ENCODE peak calls at places on chromosomes 13 and 19, in nine cellular contexts. One of them, this sample, is unnamed.
A peak's percentile ranks its signal among the peaks of the same experiment; 100 is the strongest.

GRCh38 chr19:17686592-17687042 is 1.5 kb downstream of the UNC13A start:
- DNase-seq in NCI-H2029: peak; percentile 30
- DNase-seq in effector CD4-positive, alpha-beta T cell: no peak
- DNase-seq in stimulated activated CD8-positive, alpha-beta memory T cell treated with anti-CD3 and anti-CD28 coated beads, Interleukin-15, amount 100 ng/mL, for 24 hours: no peak
- DNase-seq in mesothelial cell of epicardium: no peak
- DNase-seq in pancreas: no peak
- DNase-seq in cardiac muscle cell: peak; percentile 5
- DNase-seq in stimulated activated CD4-positive, alpha-beta T cell treated with anti-CD3 and anti-CD28 coated beads, Interleukin-4, amount 100 ng/mL, for 48 hours: no peak
- DNase-seq in mesendoderm: peak; percentile 89
- DNase-seq in this sample: peak; percentile 15

GRCh38 chr19:3409346-3410064 is 43.1 kb downstream of the NFIC start:
- DNase-seq in stimulated activated CD8-positive, alpha-beta memory T cell treated with anti-CD3 and anti-CD28 coated beads, Interleukin-15, amount 100 ng/mL, for 24 hours: no peak
- DNase-seq in mesothelial cell of epicardium: no peak
- DNase-seq in pancreas: no peak
- DNase-seq in stimulated activated CD4-positive, alpha-beta T cell treated with anti-CD3 and anti-CD28 coated beads, Interleukin-4, amount 100 ng/mL, for 48 hours: no peak
- DNase-seq in effector CD4-positive, alpha-beta T cell: no peak
- DNase-seq in cardiac muscle cell: peak; percentile 80
- DNase-seq in mesendoderm: no peak
- DNase-seq in NCI-H2029: peak; percentile 90
- DNase-seq in this sample: no peak

GRCh38 chr13:53131361-53131760 is 102.7 kb downstream of the OLFM4 start:
- DNase-seq in mesothelial cell of epicardium: no peak
- DNase-seq in NCI-H2029: no peak
- DNase-seq in pancreas: no peak
- DNase-seq in stimulated activated CD8-positive, alpha-beta memory T cell treated with anti-CD3 and anti-CD28 coated beads, Interleukin-15, amount 100 ng/mL, for 24 hours: no peak
- DNase-seq in mesendoderm: no peak
- DNase-seq in stimulated activated CD4-positive, alpha-beta T cell treated with anti-CD3 and anti-CD28 coated beads, Interleukin-4, amount 100 ng/mL, for 48 hours: no peak
- DNase-seq in effector CD4-positive, alpha-beta T cell: no peak
- DNase-seq in cardiac muscle cell: no peak
- DNase-seq in this sample: no peak

GRCh38 chr19:11787536-11787935 is 10.8 kb upstream of the ZNF491 start:
- DNase-seq in stimulated activated CD8-positive, alpha-beta memory T cell treated with anti-CD3 and anti-CD28 coated beads, Interleukin-15, amount 100 ng/mL, for 24 hours: no peak
- DNase-seq in pancreas: no peak
- DNase-seq in cardiac muscle cell: no peak
- DNase-seq in mesothelial cell of epicardium: no peak
- DNase-seq in stimulated activated CD4-positive, alpha-beta T cell treated with anti-CD3 and anti-CD28 coated beads, Interleukin-4, amount 100 ng/mL, for 48 hours: no peak
- DNase-seq in NCI-H2029: no peak
- DNase-seq in mesendoderm: no peak
- DNase-seq in effector CD4-positive, alpha-beta T cell: no peak
- DNase-seq in this sample: no peak

GRCh38 chr13:112700291-112701060 is 10.6 kb downstream of the ATP11A start:
- DNase-seq in pancreas: no peak
- DNase-seq in mesothelial cell of epicardium: no peak
- DNase-seq in mesendoderm: no peak
- DNase-seq in stimulated activated CD8-positive, alpha-beta memory T cell treated with anti-CD3 and anti-CD28 coated beads, Interleukin-15, amount 100 ng/mL, for 24 hours: no peak
- DNase-seq in NCI-H2029: no peak
- DNase-seq in cardiac muscle cell: no peak
- DNase-seq in stimulated activated CD4-positive, alpha-beta T cell treated with anti-CD3 and anti-CD28 coated beads, Interleukin-4, amount 100 ng/mL, for 48 hours: no peak
- DNase-seq in effector CD4-positive, alpha-beta T cell: no peak
- DNase-seq in this sample: no peak

GRCh38 chr13:44904982-44905381 is 84.3 kb downstream of the NUFIP1 start:
- DNase-seq in effector CD4-positive, alpha-beta T cell: no peak
- DNase-seq in NCI-H2029: no peak
- DNase-seq in stimulated activated CD4-positive, alpha-beta T cell treated with anti-CD3 and anti-CD28 coated beads, Interleukin-4, amount 100 ng/mL, for 48 hours: no peak
- DNase-seq in mesothelial cell of epicardium: no peak
- DNase-seq in cardiac muscle cell: no peak
- DNase-seq in pancreas: no peak
- DNase-seq in stimulated activated CD8-positive, alpha-beta memory T cell treated with anti-CD3 and anti-CD28 coated beads, Interleukin-15, amount 100 ng/mL, for 24 hours: no peak
- DNase-seq in mesendoderm: no peak
- DNase-seq in this sample: no peak

GRCh38 chr19:47305309-47305751 is 4.3 kb upstream of the C5AR1 start:
- DNase-seq in mesendoderm: peak; percentile 78
- DNase-seq in pancreas: peak; percentile 62
- DNase-seq in stimulated activated CD8-positive, alpha-beta memory T cell treated with anti-CD3 and anti-CD28 coated beads, Interleukin-15, amount 100 ng/mL, for 24 hours: peak; percentile 25
- DNase-seq in cardiac muscle cell: peak; percentile 62
- DNase-seq in effector CD4-positive, alpha-beta T cell: peak; percentile 57
- DNase-seq in stimulated activated CD4-positive, alpha-beta T cell treated with anti-CD3 and anti-CD28 coated beads, Interleukin-4, amount 100 ng/mL, for 48 hours: peak; percentile 44
- DNase-seq in NCI-H2029: peak; percentile 46
- DNase-seq in mesothelial cell of epicardium: peak; percentile 44
- DNase-seq in this sample: peak; percentile 36

GRCh38 chr19:46571495-46571894 is 29.6 kb upstream of the CALM3 start:
- DNase-seq in mesendoderm: peak; percentile 95
- DNase-seq in NCI-H2029: no peak
- DNase-seq in stimulated activated CD8-positive, alpha-beta memory T cell treated with anti-CD3 and anti-CD28 coated beads, Interleukin-15, amount 100 ng/mL, for 24 hours: no peak
- DNase-seq in cardiac muscle cell: peak; percentile 23
- DNase-seq in pancreas: no peak
- DNase-seq in mesothelial cell of epicardium: no peak
- DNase-seq in effector CD4-positive, alpha-beta T cell: no peak
- DNase-seq in stimulated activated CD4-positive, alpha-beta T cell treated with anti-CD3 and anti-CD28 coated beads, Interleukin-4, amount 100 ng/mL, for 48 hours: no peak
- DNase-seq in this sample: no peak

GRCh38 chr13:26062853-26063444 is 11.1 kb upstream of the SHISA2 start:
- DNase-seq in stimulated activated CD8-positive, alpha-beta memory T cell treated with anti-CD3 and anti-CD28 coated beads, Interleukin-15, amount 100 ng/mL, for 24 hours: no peak
- DNase-seq in mesothelial cell of epicardium: no peak
- DNase-seq in mesendoderm: peak; percentile 54
- DNase-seq in effector CD4-positive, alpha-beta T cell: peak; percentile 24
- DNase-seq in cardiac muscle cell: peak; percentile 75
- DNase-seq in stimulated activated CD4-positive, alpha-beta T cell treated with anti-CD3 and anti-CD28 coated beads, Interleukin-4, amount 100 ng/mL, for 48 hours: no peak
- DNase-seq in pancreas: peak; percentile 35
- DNase-seq in NCI-H2029: peak; percentile 12
- DNase-seq in this sample: no peak

GRCh38 chr13:31096624-31097302 is 64.9 kb downstream of the HSPH1 start:
- DNase-seq in stimulated activated CD4-positive, alpha-beta T cell treated with anti-CD3 and anti-CD28 coated beads, Interleukin-4, amount 100 ng/mL, for 48 hours: no peak
- DNase-seq in stimulated activated CD8-positive, alpha-beta memory T cell treated with anti-CD3 and anti-CD28 coated beads, Interleukin-15, amount 100 ng/mL, for 24 hours: no peak
- DNase-seq in mesothelial cell of epicardium: no peak
- DNase-seq in cardiac muscle cell: no peak
- DNase-seq in pancreas: no peak
- DNase-seq in mesendoderm: peak; percentile 7
- DNase-seq in NCI-H2029: no peak
- DNase-seq in effector CD4-positive, alpha-beta T cell: no peak
- DNase-seq in this sample: no peak

GRCh38 chr13:73767191-73767741 is 366.9 kb downstream of the KLF12 start:
- DNase-seq in stimulated activated CD8-positive, alpha-beta memory T cell treated with anti-CD3 and anti-CD28 coated beads, Interleukin-15, amount 100 ng/mL, for 24 hours: no peak
- DNase-seq in mesendoderm: peak; percentile 66
- DNase-seq in cardiac muscle cell: no peak
- DNase-seq in effector CD4-positive, alpha-beta T cell: peak; percentile 2
- DNase-seq in mesothelial cell of epicardium: no peak
- DNase-seq in pancreas: no peak
- DNase-seq in NCI-H2029: no peak
- DNase-seq in stimulated activated CD4-positive, alpha-beta T cell treated with anti-CD3 and anti-CD28 coated beads, Interleukin-4, amount 100 ng/mL, for 48 hours: no peak
- DNase-seq in this sample: peak; percentile 3

GRCh38 chr13:101490400-101491015 is 38.0 kb downstream of the ITGBL1 start:
- DNase-seq in effector CD4-positive, alpha-beta T cell: no peak
- DNase-seq in mesothelial cell of epicardium: no peak
- DNase-seq in stimulated activated CD4-positive, alpha-beta T cell treated with anti-CD3 and anti-CD28 coated beads, Interleukin-4, amount 100 ng/mL, for 48 hours: no peak
- DNase-seq in mesendoderm: no peak
- DNase-seq in cardiac muscle cell: no peak
- DNase-seq in stimulated activated CD8-positive, alpha-beta memory T cell treated with anti-CD3 and anti-CD28 coated beads, Interleukin-15, amount 100 ng/mL, for 24 hours: no peak
- DNase-seq in NCI-H2029: no peak
- DNase-seq in pancreas: no peak
- DNase-seq in this sample: no peak

GRCh38 chr19:16288544-16288943 is 36.1 kb upstream of the KLF2 start:
- DNase-seq in stimulated activated CD8-positive, alpha-beta memory T cell treated with anti-CD3 and anti-CD28 coated beads, Interleukin-15, amount 100 ng/mL, for 24 hours: no peak
- DNase-seq in effector CD4-positive, alpha-beta T cell: no peak
- DNase-seq in cardiac muscle cell: no peak
- DNase-seq in pancreas: no peak
- DNase-seq in mesothelial cell of epicardium: no peak
- DNase-seq in mesendoderm: no peak
- DNase-seq in stimulated activated CD4-positive, alpha-beta T cell treated with anti-CD3 and anti-CD28 coated beads, Interleukin-4, amount 100 ng/mL, for 48 hours: no peak
- DNase-seq in NCI-H2029: no peak
- DNase-seq in this sample: no peak

This sample was measured in NCI-H1105.